ENCODE peak calls at places on chromosomes 7 and 10, in nine cellular contexts. V is HepG2, R is transverse colon, Z is ovary, E is A549, U is stomach, I is SK-N-SH, N is K562, J is H1. M is an unnamed sample.

GRCh38 chr10:98411768-98412167 is 3.2 kb downstream of the PYROXD2 start:
- DNase-seq in V (no peak), R (no peak), Z (no peak), E (no peak), U (no peak), I (no peak), N (no peak), J (no peak), M (no peak)

GRCh38 chr7:34748244-34749039 is 90.4 kb downstream of the NPSR1 start:
- DNase-seq in V (peak), R (peak), Z (peak), E (peak), U (peak), I (peak), N (no peak), J (no peak), M (no peak)

GRCh38 chr10:67622506-67622905 is 73.5 kb downstream of the CTNNA3 start:
- DNase-seq in V (no peak), R (no peak), Z (no peak), E (no peak), U (no peak), I (no peak), N (no peak), J (no peak), M (no peak)

GRCh38 chr7:101104193-101104713 is 19.0 kb downstream of the TRIM56 start:
- DNase-seq in V (peak), R (no peak), Z (no peak), E (no peak), U (no peak), I (no peak), N (peak), J (no peak), M (no peak)

GRCh38 chr10:18082381-18082780 is 57.8 kb upstream of the CACNB2 start:
- DNase-seq in V (no peak), R (no peak), Z (no peak), E (no peak), U (no peak), I (no peak), N (no peak), J (no peak), M (no peak)

GRCh38 chr10:109343293-109343692 is 580.0 kb downstream of the XPNPEP1 start:
- DNase-seq in V (no peak), R (no peak), Z (no peak), E (no peak), U (no peak), I (no peak), N (no peak), J (no peak), M (no peak)

GRCh38 chr10:133302230-133302629 is 6.4 kb downstream of the TUBGCP2 start:
- DNase-seq in V (no peak), R (no peak), Z (no peak), E (no peak), U (no peak), I (no peak), N (no peak), J (no peak), M (no peak)

GRCh38 chr7:158910254-158911053 is 54.1 kb downstream of the DYNC2I1 start:
- DNase-seq in V (no peak), R (no peak), Z (no peak), E (no peak), U (no peak), I (no peak), N (peak), J (no peak), M (no peak)

GRCh38 chr10:97355571-97355975 is 21.0 kb upstream of the FRAT2 start:
- DNase-seq in V (no peak), R (peak), Z (no peak), E (no peak), U (peak), I (no peak), N (no peak), J (peak), M (no peak)

GRCh38 chr7:70681111-70681846 is 450.7 kb upstream of the GALNT17 start:
- DNase-seq in V (no peak), R (no peak), Z (no peak), E (no peak), U (no peak), I (no peak), N (no peak), J (peak), M (no peak)

GRCh38 chr10:68334672-68335467 is 2.1 kb upstream of the PBLD start:
- DNase-seq in V (no peak), R (no peak), Z (no peak), E (no peak), U (no peak), I (no peak), N (no peak), J (no peak), M (no peak)

GRCh38 chr7:142797342-142797798 is 26.6 kb downstream of the PRSS2 start:
- DNase-seq in V (no peak), R (no peak), Z (no peak), E (no peak), U (no peak), I (no peak), N (no peak), J (no peak), M (peak)

GRCh38 chr10:48453451-48454301 is 147.2 kb downstream of the MAPK8 start:
- DNase-seq in V (no peak), R (no peak), Z (no peak), E (no peak), U (peak), I (no peak), N (no peak), J (peak), M (no peak)

GRCh38 chr10:119401671-119402395 is 140.7 kb downstream of the RGS10 start:
- DNase-seq in V (peak), R (peak), Z (peak), E (peak), U (peak), I (no peak), N (peak), J (no peak), M (peak)

GRCh38 chr10:13998090-13998838 is 332.5 kb downstream of the FRMD4A start:
- DNase-seq in V (no peak), R (no peak), Z (no peak), E (no peak), U (no peak), I (no peak), N (no peak), J (no peak), M (no peak)

GRCh38 chr7:116122972-116123595 is 87.3 kb upstream of the TES start:
- DNase-seq in V (peak), R (no peak), Z (no peak), E (peak), U (no peak), I (peak), N (peak), J (no peak), M (no peak)

GRCh38 chr10:102642553-102643345 is 1.5 kb upstream of the TRIM8 start:
- DNase-seq in V (peak), R (peak), Z (peak), E (peak), U (peak), I (peak), N (peak), J (peak), M (no peak)

GRCh38 chr10:36455481-36456119 is 669.8 kb upstream of the ANKRD30A start:
- DNase-seq in V (no peak), R (no peak), Z (no peak), E (no peak), U (no peak), I (no peak), N (no peak), J (no peak), M (no peak)

GRCh38 chr7:24922099-24922773 is 57.7 kb downstream of the OSBPL3 start:
- DNase-seq in V (no peak), R (no peak), Z (no peak), E (no peak), U (no peak), I (peak), N (no peak), J (no peak), M (no peak)

GRCh38 chr10:77877461-77878344 is 48.9 kb downstream of the DLG5 start:
- DNase-seq in V (no peak), R (peak), Z (peak), E (no peak), U (peak), I (peak), N (peak), J (peak), M (no peak)

GRCh38 chr7:100175296-100175935 is 1.8 kb downstream of the GPC2 start:
- DNase-seq in V (no peak), R (no peak), Z (no peak), E (no peak), U (no peak), I (no peak), N (no peak), J (no peak), M (peak)

GRCh38 chr7:50069613-50070012 is 23.4 kb downstream of the ZPBP start:
- DNase-seq in V (peak), R (no peak), Z (no peak), E (no peak), U (no peak), I (no peak), N (no peak), J (no peak), M (peak)

GRCh38 chr10:110425684-110426293 is 71.9 kb upstream of the DUSP5 start:
- DNase-seq in V (peak), R (no peak), Z (no peak), E (peak), U (no peak), I (no peak), N (peak), J (no peak), M (no peak)

GRCh38 chr10:8302565-8302964 is 248.1 kb downstream of the GATA3 start:
- DNase-seq in V (no peak), R (no peak), Z (no peak), E (no peak), U (no peak), I (no peak), N (no peak), J (no peak), M (no peak)
- H3K27ac ChIP-seq in V (no peak), R (no peak), Z (no peak), E (no peak), U (no peak), I (no peak), N (no peak), J (no peak), M (peak)

GRCh38 chr7:842436-843031 is 10.3 kb downstream of the SUN1 start:
- DNase-seq in V (no peak), R (no peak), Z (no peak), E (no peak), U (no peak), I (peak), N (no peak), J (no peak), M (no peak)
- TF ChIP-seq EP300 in V (no peak), R (no peak), Z (no peak), E (no peak), U (no peak), I (no peak), N (no peak), J (no peak), M (no peak)

GRCh38 chr10:104577171-104577570 is 63.9 kb upstream of the SORCS3 start:
- DNase-seq in V (no peak), R (no peak), Z (no peak), E (no peak), U (no peak), I (no peak), N (no peak), J (peak), M (no peak)

GRCh38 chr10:104580321-104580720 is 60.8 kb upstream of the SORCS3 start:
- DNase-seq in V (no peak), R (no peak), Z (no peak), E (no peak), U (no peak), I (no peak), N (no peak), J (no peak), M (no peak)

GRCh38 chr10:104577861-104578480 is 63.1 kb upstream of the SORCS3 start:
- DNase-seq in V (no peak), R (no peak), Z (no peak), E (no peak), U (no peak), I (no peak), N (no peak), J (peak), M (no peak)

GRCh38 chr10:104574470-104575213 is 66.4 kb upstream of the SORCS3 start:
- DNase-seq in V (no peak), R (no peak), Z (no peak), E (no peak), U (no peak), I (no peak), N (no peak), J (no peak), M (no peak)

GRCh38 chr10:104576611-104577010 is 64.5 kb upstream of the SORCS3 start:
- DNase-seq in V (no peak), R (no peak), Z (no peak), E (no peak), U (no peak), I (no peak), N (no peak), J (peak), M (no peak)
- H3K27ac ChIP-seq in V (no peak), R (no peak), Z (no peak), E (no peak), U (no peak), I (no peak), N (no peak), J (no peak), M (no peak)

GRCh38 chr10:52313350-52314006 is 603 bp upstream of the DKK1 start:
- DNase-seq in V (peak), R (peak), Z (no peak), E (no peak), U (no peak), I (peak), N (no peak), J (peak), M (no peak)
- TF ChIP-seq EP300 in V (no peak), R (no peak), Z (no peak), E (no peak), U (no peak), I (no peak), N (no peak), J (no peak), M (no peak)

GRCh38 chr7:134859783-134860182 is 80.3 kb downstream of the CALD1 start:
- DNase-seq in V (no peak), R (no peak), Z (no peak), E (no peak), U (no peak), I (no peak), N (no peak), J (no peak), M (no peak)

GRCh38 chr7:134856692-134857091 is 77.3 kb downstream of the CALD1 start:
- DNase-seq in V (no peak), R (no peak), Z (no peak), E (no peak), U (no peak), I (no peak), N (no peak), J (no peak), M (no peak)

GRCh38 chr7:134855467-134855866 is 76.0 kb downstream of the CALD1 start:
- DNase-seq in V (no peak), R (no peak), Z (no peak), E (no peak), U (no peak), I (no peak), N (no peak), J (no peak), M (no peak)

GRCh38 chr7:134856141-134856540 is 76.7 kb downstream of the CALD1 start:
- DNase-seq in V (no peak), R (no peak), Z (no peak), E (no peak), U (no peak), I (peak), N (no peak), J (no peak), M (no peak)

DNA sequence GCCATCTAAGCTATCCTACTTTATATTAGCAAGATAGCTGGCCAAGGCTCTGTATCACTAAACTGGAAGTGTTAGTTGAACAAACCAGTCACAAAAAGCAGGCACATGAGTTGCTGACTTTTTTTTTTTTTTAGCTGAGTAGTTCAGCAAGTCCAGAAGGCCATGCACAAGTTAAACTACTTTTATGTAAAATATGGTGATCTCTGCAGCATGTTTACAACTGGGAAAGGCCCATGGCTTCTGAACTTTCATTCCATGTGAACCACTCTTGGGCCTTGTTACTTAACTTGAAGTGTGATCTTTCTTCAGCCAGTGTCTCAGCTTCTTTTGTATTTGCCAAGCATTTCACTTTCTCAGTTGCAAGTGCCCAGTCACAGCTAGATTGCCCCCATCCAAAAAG is 78.5 kb downstream of the CALD1 start:
- DNase-seq in V (no peak), R (no peak), Z (no peak), E (no peak), U (no peak), I (no peak), N (no peak), J (no peak), M (no peak)
- H3K27ac ChIP-seq in V (no peak), R (no peak), Z (no peak), E (no peak), U (no peak), I (no peak), N (no peak), J (no peak), M (no peak)

GRCh38 chr7:144027974-144028373 is 20.8 kb upstream of the OR2A5 start:
- DNase-seq in V (no peak), R (no peak), Z (no peak), E (no peak), U (no peak), I (no peak), N (no peak), J (no peak), M (no peak)
- TF ChIP-seq EP300 in V (no peak), R (no peak), Z (no peak), E (no peak), U (no peak), I (no peak), N (no peak), J (no peak), M (no peak)

DNA sequence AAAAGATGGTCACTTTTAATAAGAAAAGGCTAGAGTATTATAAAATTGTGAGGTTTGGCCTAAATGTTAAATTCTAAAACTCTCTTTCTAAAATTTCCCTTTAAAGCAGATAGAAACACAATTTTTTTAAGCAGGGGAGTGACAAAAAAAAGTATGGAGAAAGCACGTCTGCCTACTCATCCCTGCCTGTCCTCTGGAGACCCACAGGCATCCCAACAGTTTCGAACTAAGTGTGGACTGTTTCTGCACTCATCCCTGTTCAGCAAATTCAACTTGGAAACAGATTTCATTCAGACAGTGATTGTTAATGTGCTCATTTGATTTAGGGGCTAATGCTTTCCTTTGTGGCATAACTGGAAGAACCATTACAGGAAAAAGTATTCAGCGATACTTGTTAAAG is 192.6 kb upstream of the CXCL12 start:
- DNase-seq in V (no peak), R (no peak), Z (no peak), E (no peak), U (no peak), I (no peak), N (no peak), J (no peak), M (no peak)
- H3K27ac ChIP-seq in V (no peak), R (no peak), Z (no peak), E (no peak), U (no peak), I (peak), N (no peak), J (no peak), M (peak)